ENCODE peak calls at places on chromosomes 13 and 19, in seven cellular contexts. V is A549, R is HCT116, W is GM12878, P is endothelial cell of umbilical vein, D is HepG2, C is H1. H is an unnamed sample.

GRCh38 chr19:35444735-35445134 is 3.3 kb upstream of the FFAR2 start:
- DNase-seq in V (no peak), R (no peak), W (no peak), P (no peak), D (no peak), C (no peak), H (no peak)

GRCh38 chr19:7705387-7706187 is 3.7 kb upstream of the FCER2 start:
- DNase-seq in V (no peak), R (no peak), W (peak), P (no peak), D (no peak), C (no peak), H (peak)

GRCh38 chr19:39502640-39503417 is 4.1 kb downstream of the DLL3 start:
- DNase-seq in V (peak), R (peak), W (no peak), P (peak), D (peak), C (no peak), H (peak)

GRCh38 chr19:53865918-53866696 is 1.6 kb upstream of the MYADM start:
- DNase-seq in V (peak), R (peak), W (no peak), P (peak), D (peak), C (no peak), H (peak)

GRCh38 chr13:47039106-47039505 is 142.3 kb upstream of the HTR2A start:
- DNase-seq in V (no peak), R (no peak), W (no peak), P (no peak), D (no peak), C (no peak), H (no peak)

GRCh38 chr13:30257433-30258099 is 49.8 kb downstream of the KATNAL1 start:
- DNase-seq in V (no peak), R (no peak), W (no peak), P (no peak), D (no peak), C (no peak), H (no peak)

GRCh38 chr19:35860818-35861639 is 4.3 kb downstream of the KIRREL2 start:
- DNase-seq in V (no peak), R (no peak), W (no peak), P (no peak), D (peak), C (peak), H (no peak)

GRCh38 chr13:39960206-39960605 is 304.7 kb downstream of the COG6 start:
- DNase-seq in V (no peak), R (no peak), W (no peak), P (no peak), D (no peak), C (no peak), H (no peak)

GRCh38 chr19:16001481-16002312 is 52.9 kb downstream of the OR10H4 start:
- DNase-seq in V (no peak), R (no peak), W (peak), P (peak), D (peak), C (no peak), H (peak)

GRCh38 chr19:4234142-4234861 is 5.0 kb downstream of the EBI3 start:
- DNase-seq in V (no peak), R (no peak), W (no peak), P (no peak), D (peak), C (no peak), H (no peak)

GRCh38 chr19:6394831-6395230 is 1.9 kb upstream of the GTF2F1 start:
- DNase-seq in V (no peak), R (no peak), W (no peak), P (no peak), D (no peak), C (no peak), H (no peak)

GRCh38 chr19:10654610-10655456 is 687 bp downstream of the ILF3 start:
- DNase-seq in V (peak), R (no peak), W (no peak), P (peak), D (peak), C (peak), H (peak)

GRCh38 chr19:54905908-54906511 is at the start of gene NCR1:
- DNase-seq in V (no peak), R (no peak), W (no peak), P (peak), D (no peak), C (no peak), H (peak)

GRCh38 chr13:28641600-28641926 is 17.4 kb upstream of the POMP start:
- DNase-seq in V (no peak), R (no peak), W (peak), P (no peak), D (peak), C (no peak), H (no peak)

GRCh38 chr13:37326319-37326718 is 220.9 kb upstream of the CSNK1A1L start:
- DNase-seq in V (no peak), R (no peak), W (no peak), P (no peak), D (no peak), C (no peak), H (no peak)

GRCh38 chr13:36345438-36346221 is 564 bp downstream of the SPART start:
- DNase-seq in V (peak), R (no peak), W (no peak), P (peak), D (peak), C (no peak), H (peak)

GRCh38 chr19:6736169-6736916 is 1.0 kb downstream of the GPR108 start:
- DNase-seq in V (peak), R (peak), W (peak), P (peak), D (peak), C (no peak), H (peak)

GRCh38 chr13:74316531-74316930 is 182.3 kb upstream of the KLF12 start:
- DNase-seq in V (no peak), R (no peak), W (no peak), P (no peak), D (no peak), C (no peak), H (no peak)

GRCh38 chr19:32675720-32676185 is at the start of gene RGS9BP:
- DNase-seq in V (peak), R (no peak), W (no peak), P (peak), D (peak), C (no peak), H (peak)

GRCh38 chr19:18208098-18208951 is 4.5 kb upstream of the RAB3A start:
- DNase-seq in V (peak), R (no peak), W (no peak), P (peak), D (no peak), C (no peak), H (peak)
- H3K4me3 ChIP-seq in V (no peak), R (peak), W (no peak), P (no peak), D (no peak), C (no peak), H (no peak)

GRCh38 chr13:23934481-23934880 is 37.2 kb upstream of the C1QTNF9B start:
- DNase-seq in V (no peak), R (no peak), W (no peak), P (no peak), D (no peak), C (no peak), H (no peak)
- TF ChIP-seq CTCF in V (no peak), R (no peak), W (no peak), P (no peak), D (no peak), C (no peak), H (no peak)

GRCh38 chr13:27605610-27606200 is 14.6 kb downstream of the LNX2 start:
- DNase-seq in V (no peak), R (no peak), W (no peak), P (no peak), D (no peak), C (no peak), H (no peak)
- TF ChIP-seq MAX in V (no peak), R (no peak), W (no peak), P (no peak), D (no peak), C (no peak), H (no peak)

DNA sequence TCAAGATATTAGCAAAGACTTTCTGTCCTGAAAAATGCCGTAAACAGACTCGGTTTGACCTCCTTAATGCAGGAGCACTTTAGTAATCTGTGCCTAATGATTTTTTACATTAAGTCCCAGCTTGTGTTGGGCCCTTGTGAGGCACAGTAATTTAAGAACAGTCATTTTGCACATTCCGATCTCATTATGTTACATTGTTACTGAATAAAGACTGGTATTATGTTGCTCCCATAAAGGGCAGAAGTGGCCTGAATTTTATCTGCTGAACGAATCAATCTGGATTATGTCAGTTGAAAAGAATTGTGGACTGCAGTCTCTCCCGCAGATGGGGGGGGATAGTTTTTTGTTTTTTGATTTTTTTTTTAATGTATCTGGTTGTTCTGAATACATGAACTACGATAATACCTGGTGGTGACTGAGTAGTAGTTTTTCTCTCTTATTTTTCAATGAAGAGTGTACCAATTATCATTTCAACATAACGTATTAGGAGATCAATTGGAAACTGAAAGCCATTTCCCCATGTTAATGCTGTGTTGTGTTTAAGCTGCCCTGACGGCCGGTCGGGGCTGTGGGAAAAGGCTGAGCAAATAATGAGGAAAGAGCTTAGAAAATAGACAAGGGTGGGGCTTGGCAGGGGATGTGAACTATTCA is 290.2 kb downstream of the ZNF536 start:
- DNase-seq in V (no peak), R (no peak), W (no peak), P (no peak), D (peak), C (no peak), H (no peak)
- H3K4me3 ChIP-seq in V (no peak), R (no peak), W (no peak), P (no peak), D (no peak), C (no peak), H (no peak)

GRCh38 chr13:44141725-44142539 is 231.7 kb upstream of the SERP2 start:
- DNase-seq in V (peak), R (peak), W (peak), P (peak), D (peak), C (peak), H (peak)
- TF ChIP-seq CTCF in V (no peak), R (no peak), W (no peak), P (no peak), D (peak), C (no peak), H (no peak)

GRCh38 chr19:343451-343931 is 1.1 kb downstream of the MIER2 start:
- DNase-seq in V (no peak), R (no peak), W (no peak), P (peak), D (no peak), C (no peak), H (no peak)
- TF ChIP-seq MAX in V (no peak), R (no peak), W (no peak), P (no peak), D (no peak), C (no peak), H (no peak)